ENCODE peak calls at places on chromosomes 16 and 17, in eight cellular contexts. S is activated CD8-positive, alpha-beta memory T cell treated with anti-CD3 and anti-CD28 coated beads for 1 hour; Q is caudate nucleus; M is ovary; L is Calu3; R is effector memory CD4-positive, alpha-beta T cell; B is SW480; P is dorsolateral prefrontal cortex. Z is an unnamed sample.

GRCh38 chr16:66275795-66276428 is 90.6 kb upstream of the CDH5 start:
- DNase-seq in M (no peak), B (peak; percentile 50), R (no peak), Q (no peak), P (no peak), S (no peak), L (peak; percentile 84), Z (peak; percentile 40)

GRCh38 chr17:3750926-3751325 is 27.2 kb downstream of the HASPIN start:
- DNase-seq in R (peak; percentile 36), L (no peak), Q (no peak), B (no peak), M (no peak), S (no peak), P (no peak), Z (no peak)

GRCh38 chr17:4304417-4305027 is 40.7 kb upstream of the ANKFY1 start:
- DNase-seq in L (peak; percentile 24), Q (no peak), R (peak; percentile 53), P (no peak), S (peak; percentile 19), M (peak; percentile 43), B (peak; percentile 27), Z (peak; percentile 58)

GRCh38 chr17:36671144-36671543 is 69.8 kb downstream of the MRM1 start:
- DNase-seq in M (no peak), L (no peak), P (no peak), Q (no peak), R (no peak), S (no peak), B (no peak), Z (no peak)

GRCh38 chr16:55643161-55643970 is 12.4 kb upstream of the SLC6A2 start:
- DNase-seq in M (no peak), B (no peak), L (no peak), S (no peak), P (no peak), R (no peak), Q (no peak), Z (no peak)

GRCh38 chr16:88857728-88858339 is 907 bp downstream of the TRAPPC2L start:
- DNase-seq in S (peak; percentile 58), L (peak; percentile 89), M (peak; percentile 70), Q (peak; percentile 70), P (peak; percentile 67), B (peak; percentile 62), R (peak; percentile 61), Z (peak; percentile 70)

GRCh38 chr17:28712037-28712704 is 483 bp upstream of the PROCA1 start:
- DNase-seq in R (peak; percentile 59), L (no peak), Q (no peak), P (no peak), S (peak; percentile 30), B (no peak), M (peak; percentile 55), Z (peak; percentile 58)

GRCh38 chr17:7328840-7329359 is at the start of gene NEURL4:
- DNase-seq in L (no peak), P (no peak), B (no peak), S (no peak), Q (no peak), M (no peak), R (no peak), Z (no peak)

GRCh38 chr17:50080827-50081226 is 14.3 kb upstream of the PDK2 start:
- DNase-seq in S (no peak), Q (no peak), L (no peak), P (no peak), M (no peak), R (no peak), B (no peak), Z (no peak)

GRCh38 chr17:32815460-32815859 is 61.5 kb downstream of the MYO1D start:
- DNase-seq in L (no peak), M (no peak), S (no peak), R (no peak), P (no peak), B (no peak), Q (no peak), Z (no peak)

Z was measured in cerebellar cortex.